ENCODE peak calls at places on chromosomes 5 and 9, in seven cellular contexts. P, C, R, Z, I, Y and W are unnamed samples.

GRCh38 chr9:126341461-126341860 is 14.8 kb downstream of the MVB12B start:
- DNase-seq in P (no peak), C (no peak), R (no peak), Z (no peak), I (no peak), Y (no peak), W (no peak)

GRCh38 chr5:97547999-97548797 is 365.2 kb upstream of the RIOK2 start:
- DNase-seq in P (no peak), C (peak; percentile 84), R (no peak), Z (no peak), I (peak; percentile 34), Y (no peak), W (no peak)

GRCh38 chr5:136058031-136058971 is 29.5 kb downstream of the TGFBI start:
- DNase-seq in P (no peak), C (peak; percentile 77), R (no peak), Z (peak; percentile 96), I (peak; percentile 99), Y (peak; percentile 100), W (peak; percentile 80)

GRCh38 chr5:99940540-99940939 is 594.6 kb upstream of the FAM174A start:
- DNase-seq in P (no peak), C (no peak), R (no peak), Z (no peak), I (no peak), Y (no peak), W (no peak)

GRCh38 chr9:110089681-110090370 is 118.1 kb downstream of the C9orf152 start:
- DNase-seq in P (no peak), C (peak; percentile 77), R (no peak), Z (no peak), I (no peak), Y (peak; percentile 26), W (peak; percentile 24)

GRCh38 chr9:96686638-96687335 is 31.7 kb upstream of the PRXL2C start:
- DNase-seq in P (peak; percentile 91), C (peak; percentile 65), R (peak; percentile 56), Z (peak; percentile 87), I (peak; percentile 80), Y (peak; percentile 57), W (peak; percentile 67)

GRCh38 chr5:56814361-56814962 is 887 bp upstream of the MAP3K1 start:
- DNase-seq in P (peak; percentile 71), C (peak; percentile 49), R (peak; percentile 35), Z (peak; percentile 66), I (no peak), Y (no peak), W (no peak)

GRCh38 chr5:16051246-16051645 is 128.3 kb downstream of the MARCHF11 start:
- DNase-seq in P (no peak), C (no peak), R (no peak), Z (peak; percentile 52), I (peak; percentile 29), Y (no peak), W (peak; percentile 50)

GRCh38 chr5:320524-321232 is 836 bp upstream of the AHRR start:
- DNase-seq in P (peak; percentile 58), C (no peak), R (no peak), Z (no peak), I (no peak), Y (no peak), W (no peak)

GRCh38 chr5:97165726-97166125 is 17.3 kb downstream of the RIOK2 start:
- DNase-seq in P (no peak), C (no peak), R (no peak), Z (no peak), I (no peak), Y (no peak), W (no peak)

GRCh38 chr5:38463634-38464521 is 92.6 kb downstream of the LIFR start:
- DNase-seq in P (no peak), C (peak; percentile 89), R (no peak), Z (peak; percentile 97), I (peak; percentile 96), Y (peak; percentile 93), W (peak; percentile 85)

GRCh38 chr9:130445268-130445983 is 665 bp downstream of the ASS1 start:
- DNase-seq in P (no peak), C (no peak), R (no peak), Z (peak; percentile 83), I (no peak), Y (no peak), W (peak; percentile 72)

GRCh38 chr5:63131618-63132285 is 553.1 kb downstream of the LRRC70 start:
- DNase-seq in P (no peak), C (peak; percentile 15), R (no peak), Z (peak; percentile 76), I (peak; percentile 93), Y (peak; percentile 48), W (peak; percentile 87)

GRCh38 chr5:82073179-82073578 is 101.4 kb downstream of the ATG10 start:
- DNase-seq in P (no peak), C (no peak), R (no peak), Z (no peak), I (peak; percentile 61), Y (peak; percentile 62), W (no peak)

GRCh38 chr9:129201289-129201688 is 23.2 kb upstream of the IER5L start:
- DNase-seq in P (no peak), C (no peak), R (no peak), Z (no peak), I (no peak), Y (no peak), W (no peak)

GRCh38 chr5:77218263-77218662 is 7.8 kb downstream of the PDE8B start:
- DNase-seq in P (peak; percentile 47), C (no peak), R (no peak), Z (peak; percentile 16), I (no peak), Y (no peak), W (no peak)

GRCh38 chr5:137192293-137192743 is 306.8 kb downstream of the SPOCK1 start:
- DNase-seq in P (no peak), C (peak; percentile 55), R (no peak), Z (peak; percentile 78), I (peak; percentile 84), Y (peak; percentile 73), W (peak; percentile 50)

GRCh38 chr9:122991370-122991830 is 42.1 kb upstream of the GPR21 start:
- DNase-seq in P (peak; percentile 37), C (peak; percentile 92), R (no peak), Z (peak; percentile 94), I (peak; percentile 92), Y (peak; percentile 94), W (peak; percentile 89)

GRCh38 chr5:14356305-14356704 is 213.2 kb downstream of the TRIO start:
- DNase-seq in P (no peak), C (no peak), R (no peak), Z (no peak), I (no peak), Y (no peak), W (no peak)

GRCh38 chr5:173781826-173782670 is 106.1 kb upstream of the CPEB4 start:
- DNase-seq in P (peak; percentile 54), C (peak; percentile 94), R (no peak), Z (peak; percentile 96), I (peak; percentile 85), Y (peak; percentile 94), W (peak; percentile 86)

GRCh38 chr5:58149750-58150149 is 310.1 kb downstream of the PLK2 start:
- DNase-seq in P (no peak), C (no peak), R (no peak), Z (no peak), I (no peak), Y (no peak), W (peak; percentile 75)

GRCh38 chr5:150641826-150642566 is 1.5 kb downstream of the SYNPO start:
- DNase-seq in P (no peak), C (no peak), R (no peak), Z (peak; percentile 38), I (peak; percentile 44), Y (no peak), W (no peak)

GRCh38 chr9:126883636-126884035 is 23.2 kb downstream of the ZBTB34 start:
- DNase-seq in P (no peak), C (no peak), R (peak; percentile 11), Z (no peak), I (no peak), Y (no peak), W (no peak)

DNA sequence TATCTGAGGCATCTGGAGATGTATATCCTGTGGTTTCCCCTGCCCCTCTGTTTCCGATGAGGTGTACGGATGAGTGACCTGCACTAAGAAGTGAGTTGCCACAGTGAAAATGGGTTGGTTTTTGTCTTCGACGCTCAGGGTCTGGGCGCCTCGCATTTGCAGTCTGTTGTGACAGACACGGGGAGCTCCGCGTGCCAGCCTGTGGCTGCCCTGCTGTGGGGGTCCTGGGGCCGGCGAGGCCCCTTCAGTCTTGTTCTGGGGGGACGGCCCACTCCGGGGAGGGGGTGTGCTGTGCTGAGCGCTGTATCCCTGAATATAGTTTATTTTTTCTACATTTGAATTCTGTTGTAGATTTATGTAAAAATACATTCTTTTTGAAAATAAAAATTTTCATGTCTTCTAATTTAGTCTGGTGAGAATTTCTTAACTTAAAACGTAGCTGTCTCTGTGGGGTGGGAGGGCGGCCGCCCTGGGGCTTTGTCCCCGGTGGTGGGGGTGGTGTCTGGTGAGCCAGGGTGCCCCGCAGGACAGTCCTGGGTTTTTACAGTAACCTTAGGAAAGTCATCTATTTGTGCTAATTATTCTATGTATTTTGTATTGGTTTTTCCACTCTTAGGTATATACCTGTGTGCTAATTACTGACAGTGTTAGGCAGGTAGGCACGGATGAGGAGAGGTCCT is 4.7 kb downstream of the RNU6ATAC start:
- DNase-seq in P (no peak), C (no peak), R (no peak), Z (no peak), I (no peak), Y (no peak), W (no peak)
- H3K4me2 ChIP-seq in P (no peak overlapping the region), C (no peak overlapping the region), R (no peak overlapping the region), Z (no peak overlapping the region), I (no peak overlapping the region), Y (no peak overlapping the region), W (no peak overlapping the region)

DNA sequence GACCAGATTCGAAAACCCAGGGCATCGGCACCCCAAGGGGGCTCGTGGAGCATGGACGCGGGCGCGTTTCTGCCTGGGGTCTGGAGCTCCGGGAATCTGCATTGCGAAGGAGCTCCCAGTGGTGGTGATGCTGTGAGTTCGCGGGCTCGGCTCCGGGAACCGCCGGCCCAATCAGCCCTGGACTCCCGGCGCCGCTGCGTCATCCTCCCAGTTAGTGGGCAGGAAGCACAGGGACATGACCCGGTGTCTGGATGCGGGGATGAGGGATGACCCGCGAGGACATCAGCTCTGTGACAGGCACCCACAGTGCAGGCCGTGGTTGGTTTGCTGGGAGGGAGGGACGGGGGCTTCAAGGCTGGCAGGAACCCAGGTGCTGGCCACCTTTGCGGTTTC is 950 bp downstream of the NXNL2 start:
- DNase-seq in P (no peak), C (no peak), R (no peak), Z (no peak), I (peak; percentile 45), Y (peak; percentile 31), W (no peak)
- H3K4me2 ChIP-seq in P (peak overlapping the region; percentile 95), C (no peak overlapping the region), R (peak overlapping the region; percentile 87), Z (peak overlapping the region; percentile 77), I (peak overlapping the region; percentile 21), Y (peak overlapping the region; percentile 89), W (peak overlapping the region; percentile 99)

GRCh38 chr5:143929486-143929885 is 117.5 kb downstream of the HMHB1 start:
- DNase-seq in P (no peak), C (no peak), R (no peak), Z (no peak), I (no peak), Y (no peak), W (no peak)
- H3K4me2 ChIP-seq in P (no peak overlapping the region), C (no peak overlapping the region), R (no peak overlapping the region), Z (no peak overlapping the region), I (no peak overlapping the region), Y (no peak overlapping the region), W (no peak overlapping the region)

GRCh38 chr9:120337131-120337530 is 242.8 kb downstream of the CDK5RAP2 start:
- DNase-seq in P (no peak), C (no peak), R (no peak), Z (no peak), I (no peak), Y (no peak), W (no peak)
- H3K4me2 ChIP-seq in P (no peak overlapping the region), C (no peak overlapping the region), R (no peak overlapping the region), Z (no peak overlapping the region), I (no peak overlapping the region), Y (no peak overlapping the region), W (no peak overlapping the region)